ENCODE peak calls at places on chromosome 3, in nine cellular contexts. M, G, P, F, V, A, K, B and I are unnamed samples.

GRCh38 chr3:31048143-31048542 is 153.7 kb upstream of the GADL1 start:
- DNase-seq in P (no peak), K (no peak), B (no peak), G (no peak), V (no peak), F (no peak), A (no peak), M (no peak), I (no peak)

GRCh38 chr3:182978387-182978786 is 2.0 kb downstream of the DCUN1D1 start:
- DNase-seq in A (no peak), G (no peak), M (no peak), F (no peak), B (no peak), K (no peak), V (no peak), P (no peak), I (no peak)

GRCh38 chr3:34207826-34208225 is 409.4 kb downstream of the PDCD6IP start:
- DNase-seq in P (no peak), G (peak), B (no peak), A (peak), F (no peak), K (no peak), M (no peak), V (no peak), I (peak)

GRCh38 chr3:71195492-71195891 is 388.0 kb downstream of the FOXP1 start:
- DNase-seq in M (peak), A (peak), F (no peak), K (peak), V (no peak), P (no peak), G (peak), B (peak), I (no peak)

GRCh38 chr3:114035146-114035545 is 21.2 kb downstream of the CCDC191 start:
- DNase-seq in G (peak), F (no peak), A (peak), B (no peak), P (no peak), K (no peak), V (no peak), M (no peak), I (no peak)

GRCh38 chr3:23767546-23767945 is 38.2 kb upstream of the UBE2E1 start:
- DNase-seq in V (no peak), B (no peak), M (no peak), P (no peak), F (peak), K (no peak), A (no peak), G (no peak), I (no peak)

GRCh38 chr3:193929373-193929772 is 206.6 kb upstream of the HES1 start:
- DNase-seq in P (no peak), M (no peak), G (no peak), B (no peak), K (no peak), A (no peak), V (no peak), F (no peak), I (no peak)

GRCh38 chr3:104032283-104032682 is 1334.4 kb upstream of the ALCAM start:
- DNase-seq in B (peak), F (no peak), K (no peak), M (no peak), V (no peak), A (peak), P (no peak), G (peak), I (no peak)

GRCh38 chr3:21417991-21418390 is 333.0 kb downstream of the ZNF385D start:
- DNase-seq in K (no peak), B (peak), P (no peak), F (no peak), G (no peak), A (peak), V (no peak), M (no peak), I (no peak)

GRCh38 chr3:8589880-8590556 is 54.6 kb downstream of the SSUH2 start:
- DNase-seq in A (peak), G (peak), B (no peak), F (no peak), K (no peak), V (no peak), P (no peak), M (no peak), I (no peak)

DNA sequence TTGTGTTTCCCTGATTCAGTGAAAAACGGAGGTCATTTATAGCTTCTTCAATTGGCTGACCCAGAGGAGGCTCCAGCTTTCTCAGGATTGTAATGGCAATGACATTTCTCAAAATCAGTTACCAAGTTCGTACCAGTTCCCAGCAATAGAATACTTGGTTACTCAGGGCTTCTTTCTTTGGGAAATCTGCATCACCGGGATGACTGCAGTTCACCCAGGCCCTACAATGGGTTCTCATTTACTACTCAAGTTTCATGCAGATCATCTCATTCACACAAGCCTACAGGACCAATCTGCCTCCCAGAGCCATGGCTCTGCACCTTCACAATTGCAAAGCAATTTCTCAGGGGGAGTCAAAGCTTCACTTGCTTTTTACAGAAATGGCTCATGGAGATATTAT is 109.6 kb downstream of the FHIT start:
- DNase-seq in A (no peak), G (no peak), F (no peak), V (no peak), P (no peak), B (no peak), K (no peak), M (no peak), I (no peak)
- TF ChIP-seq CTCF in A (no peak), G (no peak), F (no peak), V (no peak), P (no peak), B (no peak), K (no peak), M (no peak), I (no peak)

DNA sequence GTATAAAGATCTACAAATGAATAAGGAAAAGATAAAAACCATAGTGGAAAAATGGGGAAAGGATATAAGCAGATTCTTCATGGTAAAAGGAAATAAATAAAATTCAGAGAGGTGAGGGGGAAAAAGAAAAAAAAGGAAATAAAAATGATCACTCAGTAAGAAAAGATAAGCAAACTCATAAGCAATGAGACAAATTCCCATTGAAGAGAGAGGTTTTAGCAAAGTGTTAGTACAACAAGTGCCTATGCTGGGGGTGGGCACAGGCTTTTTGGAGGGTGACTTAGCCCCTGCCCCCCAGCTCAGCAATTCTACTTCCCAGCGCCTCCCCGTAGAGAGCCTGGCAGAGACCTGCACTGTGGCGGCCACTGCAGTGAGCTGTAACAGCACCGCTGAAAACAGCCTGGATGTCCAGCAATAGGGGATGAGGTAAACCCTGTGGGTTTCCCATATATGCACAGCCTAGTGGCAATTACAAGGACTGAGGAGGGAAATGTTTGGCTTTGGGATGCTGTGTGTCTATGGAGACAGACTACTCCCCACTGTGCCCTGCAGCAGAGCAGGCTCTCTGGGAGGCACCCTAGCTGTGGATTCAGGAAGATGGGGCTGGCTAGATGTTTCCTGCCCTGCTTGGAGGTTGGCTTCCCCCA is 23.7 kb upstream of the SFMBT1 start:
- DNase-seq in B (peak), G (peak), F (no peak), V (no peak), P (no peak), K (no peak), A (no peak), M (no peak), I (no peak)
- TF ChIP-seq CTCF in B (peak), G (no peak), F (no peak), V (no peak), P (no peak), K (no peak), A (no peak), M (no peak), I (no peak)

GRCh38 chr3:10008588-10009344 is 17.5 kb upstream of the FANCD2 start:
- DNase-seq in F (peak), M (peak), B (peak), P (peak), K (peak), G (peak), A (peak), V (peak), I (peak)
- TF ChIP-seq CTCF in F (no peak), M (no peak), B (no peak), P (no peak), K (no peak), G (no peak), A (no peak), V (no peak), I (no peak)

DNA sequence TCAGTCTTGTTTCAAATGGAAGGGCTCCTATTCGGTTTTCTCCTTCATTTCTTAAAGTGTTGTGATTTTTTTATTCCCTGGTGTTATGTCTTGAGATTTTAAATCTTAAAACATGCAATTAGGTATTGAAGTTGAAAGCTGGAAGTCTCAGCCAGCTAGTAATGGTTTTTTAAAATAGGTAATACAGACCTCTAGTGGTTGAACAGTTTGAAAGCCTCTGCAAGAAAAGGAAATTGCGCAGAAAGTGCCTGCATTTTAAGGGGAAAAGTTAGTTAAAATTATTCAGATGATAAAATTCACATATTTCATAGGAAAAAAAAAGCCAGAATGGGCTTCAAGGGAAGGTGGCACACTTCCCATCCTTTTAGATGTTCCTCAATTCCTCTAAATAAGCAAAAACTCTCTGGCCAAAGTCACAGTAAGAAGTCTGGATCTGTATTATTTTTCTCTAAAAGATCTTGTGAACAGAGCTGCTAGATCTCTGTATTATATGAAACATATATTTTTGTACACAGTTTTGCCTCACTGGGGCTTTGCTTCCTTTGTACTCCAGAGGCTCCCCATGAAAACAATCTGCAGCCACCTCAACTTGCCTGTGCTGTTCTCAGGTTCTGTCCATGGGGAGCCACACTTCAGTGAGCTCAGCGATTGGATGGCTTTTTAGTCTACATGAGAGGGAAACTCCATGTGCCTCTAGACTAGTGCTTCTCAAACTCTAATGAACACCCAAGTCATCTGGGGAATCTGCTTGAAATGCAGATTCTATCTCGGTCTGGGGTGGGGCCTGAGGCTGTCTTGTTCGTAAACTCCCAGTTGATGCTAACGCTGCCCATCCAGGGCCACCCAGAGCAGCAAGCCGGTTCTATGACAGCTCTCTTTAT is 21.5 kb downstream of the AGTR1 start:
- DNase-seq in G (peak), F (no peak), B (no peak), V (no peak), M (no peak), A (peak), K (no peak), P (no peak), I (no peak)
- TF ChIP-seq CTCF in G (peak), F (no peak), B (peak), V (no peak), M (peak), A (peak), K (peak), P (peak), I (no peak)

GRCh38 chr3:192449036-192449435 is 278.3 kb downstream of the FGF12 start:
- DNase-seq in P (no peak), F (no peak), B (no peak), M (no peak), A (no peak), G (peak), K (no peak), V (no peak), I (no peak)
- TF ChIP-seq CTCF in P (peak), F (peak), B (peak), M (peak), A (peak), G (peak), K (no peak), V (no peak), I (peak)

GRCh38 chr3:42659451-42660130 is 6.1 kb downstream of the ZBTB47 start:
- DNase-seq in K (no peak), A (no peak), P (no peak), F (no peak), G (no peak), V (no peak), B (no peak), M (no peak), I (no peak)

GRCh38 chr3:42662037-42662812 is 8.7 kb downstream of the ZBTB47 start:
- DNase-seq in B (no peak), P (no peak), G (no peak), M (no peak), A (no peak), V (peak), F (no peak), K (no peak), I (no peak)

GRCh38 chr3:42661593-42662022 is 8.1 kb downstream of the ZBTB47 start:
- DNase-seq in A (no peak), V (peak), K (no peak), M (no peak), G (no peak), F (no peak), P (no peak), B (no peak), I (no peak)

GRCh38 chr3:42660131-42660715 is 6.7 kb downstream of the ZBTB47 start:
- DNase-seq in A (no peak), P (no peak), M (no peak), K (no peak), V (no peak), B (no peak), G (no peak), F (no peak), I (no peak)

GRCh38 chr3:42660898-42661297 is 7.4 kb downstream of the ZBTB47 start:
- DNase-seq in K (no peak), F (no peak), P (no peak), B (no peak), G (no peak), M (no peak), A (no peak), V (peak), I (no peak)
- TF ChIP-seq CTCF in K (no peak), F (no peak), P (no peak), B (no peak), G (no peak), M (no peak), A (no peak), V (peak), I (no peak)

DNA sequence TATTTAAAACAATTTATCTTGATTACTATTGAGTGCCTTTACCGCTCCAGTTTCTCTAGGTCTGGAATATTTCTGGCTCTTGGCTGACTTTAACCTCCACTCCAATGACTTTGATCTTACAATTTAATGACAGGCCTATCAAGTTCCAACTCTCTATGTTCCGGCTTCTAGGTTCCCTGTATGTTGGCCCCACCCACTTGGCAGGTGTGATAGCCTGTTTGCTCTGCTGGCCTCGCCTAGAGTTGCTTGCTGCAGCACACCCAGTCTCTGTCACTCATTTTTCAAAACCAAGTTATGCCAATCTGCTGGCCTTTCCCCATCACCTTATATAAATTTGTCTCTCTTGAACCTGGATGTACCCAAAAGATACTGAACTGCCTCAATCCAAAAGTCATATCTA is 428.0 kb downstream of the ROBO1 start:
- DNase-seq in P (no peak), F (no peak), G (no peak), A (no peak), B (no peak), M (no peak), V (no peak), K (no peak), I (no peak)
- TF ChIP-seq CTCF in P (no peak), F (no peak), G (no peak), A (no peak), B (no peak), M (no peak), V (no peak), K (no peak), I (no peak)

GRCh38 chr3:50212971-50213370 is 7.9 kb downstream of the SLC38A3 start:
- DNase-seq in K (no peak), B (no peak), F (no peak), V (no peak), G (no peak), A (no peak), M (no peak), P (no peak), I (no peak)

GRCh38 chr3:50211930-50212329 is 6.9 kb downstream of the SLC38A3 start:
- DNase-seq in B (no peak), P (no peak), G (peak), F (no peak), A (peak), K (peak), V (no peak), M (no peak), I (no peak)

GRCh38 chr3:50213383-50213782 is 8.3 kb downstream of the SLC38A3 start:
- DNase-seq in K (no peak), P (no peak), A (no peak), F (no peak), G (no peak), V (no peak), B (no peak), M (no peak), I (no peak)

GRCh38 chr3:50210510-50211367 is 5.7 kb downstream of the SLC38A3 start:
- DNase-seq in G (no peak), K (no peak), V (no peak), B (no peak), F (no peak), A (no peak), M (no peak), P (peak), I (no peak)

DNA sequence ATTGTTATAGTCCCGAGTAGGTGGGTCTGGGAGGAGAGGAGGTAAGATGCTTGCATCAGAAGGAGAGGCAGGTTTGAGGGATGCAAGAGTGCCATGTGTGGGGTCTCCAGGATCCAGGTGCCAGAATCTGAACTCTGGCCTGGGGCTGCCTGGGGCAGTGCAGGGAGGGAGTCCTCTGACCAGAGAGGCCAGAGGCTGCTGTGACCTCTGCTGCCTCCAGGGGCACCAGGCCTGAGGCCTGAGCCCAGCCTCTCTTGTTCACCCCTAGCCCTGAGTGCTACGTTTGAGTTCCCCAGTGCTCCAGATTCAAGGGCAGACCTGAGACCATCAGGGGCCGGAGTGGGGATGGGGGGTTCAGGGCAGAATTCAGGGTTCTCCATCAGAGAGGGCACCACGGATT is 7.4 kb downstream of the SLC38A3 start:
- DNase-seq in P (no peak), B (no peak), M (no peak), G (no peak), K (no peak), F (no peak), V (no peak), A (no peak), I (no peak)
- TF ChIP-seq CTCF in P (no peak), B (peak), M (no peak), G (no peak), K (no peak), F (no peak), V (peak), A (peak), I (no peak)